ENCODE peak calls at places on chromosomes 7 and 10, in four cellular contexts. O is right lobe of liver, U is HCT116, T is body of pancreas. H is an unnamed sample.
A peak's percentile ranks its signal among the peaks of the same experiment; 100 is the strongest.

GRCh38 chr10:21507066-21507669 is 18.3 kb downstream of the SKIDA1 start:
- DNase-seq in O (no peak), U (no peak), T (no peak), H (no peak)

GRCh38 chr10:124588736-124589451 is 127.3 kb downstream of the LHPP start:
- DNase-seq in U (no peak), T (peak; percentile 43), O (no peak), H (no peak)

GRCh38 chr7:518630-519428 is 817 bp downstream of the PDGFA start:
- DNase-seq in O (peak; percentile 88), U (no peak), T (peak; percentile 92), H (no peak)

GRCh38 chr10:86203162-86203905 is 163.3 kb downstream of the GRID1 start:
- DNase-seq in O (peak; percentile 36), T (no peak), U (no peak), H (peak; percentile 31)

GRCh38 chr7:158863611-158864506 is 7.5 kb downstream of the DYNC2I1 start:
- DNase-seq in T (peak; percentile 53), U (peak; percentile 31), O (peak; percentile 83), H (peak; percentile 83)

GRCh38 chr10:5568984-5569383 is 44.2 kb downstream of the CALML3 start:
- DNase-seq in O (no peak), T (no peak), U (no peak), H (no peak)

GRCh38 chr7:158010956-158011698 is 576.5 kb downstream of the PTPRN2 start:
- DNase-seq in O (no peak), T (no peak), U (no peak), H (no peak)

GRCh38 chr7:73668103-73668937 is 689 bp downstream of the VPS37D start:
- DNase-seq in O (no peak), U (no peak), T (no peak), H (no peak)

GRCh38 chr10:132452216-132452650 is 55.2 kb downstream of the PWWP2B start:
- DNase-seq in T (no peak), O (peak; percentile 42), U (no peak), H (no peak)

GRCh38 chr7:88758355-88759215 is 915 bp upstream of the ZNF804B start:
- DNase-seq in O (peak; percentile 22), T (peak; percentile 75), U (no peak), H (no peak)

GRCh38 chr7:12549106-12549505 is 21.4 kb upstream of the SCIN start:
- DNase-seq in T (no peak), U (no peak), O (no peak), H (no peak)

GRCh38 chr7:119964640-119965542 is 308.1 kb upstream of the KCND2 start:
- DNase-seq in T (no peak), U (no peak), O (no peak), H (no peak)

H was measured in RWPE2.